ENCODE peak calls at places on chromosome 2, in four cellular contexts. One of them, this sample, is unnamed.

GRCh38 chr2:171160119-171160629 is 519 bp downstream of the TLK1 start:
- DNase-seq in CD8-positive, alpha-beta memory T cell: peak; percentile 61
- DNase-seq in psoas muscle: peak; percentile 70
- DNase-seq in osteoblast: peak; percentile 90
- DNase-seq in this sample: peak; percentile 71

GRCh38 chr2:105776560-105776928 is 31.8 kb downstream of the NCK2 start:
- DNase-seq in psoas muscle: no peak
- DNase-seq in CD8-positive, alpha-beta memory T cell: no peak
- DNase-seq in osteoblast: no peak
- DNase-seq in this sample: no peak

GRCh38 chr2:40455661-40456060 is 3.8 kb upstream of the SLC8A1 start:
- DNase-seq in CD8-positive, alpha-beta memory T cell: no peak
- DNase-seq in psoas muscle: no peak
- DNase-seq in osteoblast: no peak
- DNase-seq in this sample: peak; percentile 49

GRCh38 chr2:191374939-191375338 is 129.7 kb downstream of the MYO1B start:
- DNase-seq in CD8-positive, alpha-beta memory T cell: no peak
- DNase-seq in psoas muscle: no peak
- DNase-seq in osteoblast: no peak
- DNase-seq in this sample: no peak

GRCh38 chr2:148817210-148817708 is 57.8 kb upstream of the KIF5C start:
- DNase-seq in CD8-positive, alpha-beta memory T cell: no peak
- DNase-seq in osteoblast: no peak
- DNase-seq in psoas muscle: no peak
- DNase-seq in this sample: no peak

GRCh38 chr2:222292738-222293134 is 6.1 kb downstream of the PAX3 start:
- DNase-seq in psoas muscle: peak; percentile 17
- DNase-seq in osteoblast: no peak
- DNase-seq in CD8-positive, alpha-beta memory T cell: no peak
- DNase-seq in this sample: no peak

GRCh38 chr2:223416826-223417610 is 185.1 kb downstream of the SCG2 start:
- DNase-seq in psoas muscle: no peak
- DNase-seq in osteoblast: no peak
- DNase-seq in CD8-positive, alpha-beta memory T cell: no peak
- DNase-seq in this sample: no peak

GRCh38 chr2:41879367-41879871 is 168.4 kb upstream of the PKDCC start:
- DNase-seq in psoas muscle: no peak
- DNase-seq in CD8-positive, alpha-beta memory T cell: no peak
- DNase-seq in osteoblast: no peak
- DNase-seq in this sample: no peak

GRCh38 chr2:162677476-162677875 is 161.1 kb downstream of the KCNH7 start:
- DNase-seq in psoas muscle: no peak
- DNase-seq in CD8-positive, alpha-beta memory T cell: no peak
- DNase-seq in osteoblast: no peak
- DNase-seq in this sample: no peak

GRCh38 chr2:240996834-240997140 is 1.6 kb upstream of the SNED1 start:
- DNase-seq in CD8-positive, alpha-beta memory T cell: no peak
- DNase-seq in osteoblast: peak; percentile 61
- DNase-seq in psoas muscle: no peak
- DNase-seq in this sample: no peak

GRCh38 chr2:200677721-200678532 is 92.1 kb downstream of the AOX1 start:
- DNase-seq in CD8-positive, alpha-beta memory T cell: no peak
- DNase-seq in psoas muscle: no peak
- DNase-seq in osteoblast: no peak
- DNase-seq in this sample: no peak

GRCh38 chr2:74500578-74500946 is 1.2 kb upstream of the LBX2 start:
- DNase-seq in osteoblast: no peak
- DNase-seq in psoas muscle: no peak
- DNase-seq in CD8-positive, alpha-beta memory T cell: no peak
- DNase-seq in this sample: no peak

GRCh38 chr2:9990735-9991134 is 39.2 kb downstream of the GRHL1 start:
- DNase-seq in osteoblast: no peak
- DNase-seq in CD8-positive, alpha-beta memory T cell: no peak
- DNase-seq in psoas muscle: peak; percentile 55
- DNase-seq in this sample: no peak

GRCh38 chr2:136006658-136007057 is 21.2 kb upstream of the DARS1 start:
- DNase-seq in CD8-positive, alpha-beta memory T cell: no peak
- DNase-seq in osteoblast: no peak
- DNase-seq in psoas muscle: no peak
- DNase-seq in this sample: no peak

DNA sequence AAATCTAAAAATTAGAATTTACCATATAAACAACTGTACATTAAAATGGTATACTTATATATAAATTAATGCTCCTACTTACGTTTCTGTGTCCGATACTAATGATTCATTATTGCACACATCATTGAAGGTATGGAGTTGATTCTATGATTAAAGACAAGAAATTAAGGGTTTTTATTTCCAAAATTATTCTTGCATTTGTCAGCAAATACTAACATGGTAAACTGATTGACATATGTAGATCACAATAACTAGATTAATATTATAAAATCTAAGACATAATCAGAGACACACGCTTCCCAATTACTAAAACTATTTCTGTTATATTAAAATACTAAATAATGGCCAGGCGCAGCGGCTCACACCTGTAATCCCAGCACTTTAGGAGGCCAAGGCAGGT is 92.6 kb downstream of the USP34 start:
- DNase-seq in osteoblast: peak; percentile 17
- DNase-seq in psoas muscle: no peak
- DNase-seq in CD8-positive, alpha-beta memory T cell: no peak
- DNase-seq in this sample: no peak
- H3K27me3 ChIP-seq in osteoblast: no peaks in the 10 kb centered on the region
- H3K27me3 ChIP-seq in psoas muscle: no peaks in the 10 kb centered on the region
- H3K27me3 ChIP-seq in CD8-positive, alpha-beta memory T cell: no peaks in the 10 kb centered on the region
- H3K27me3 ChIP-seq in this sample: no peaks in the 10 kb centered on the region

GRCh38 chr2:37601569-37601968 is 69.9 kb downstream of the CDC42EP3 start:
- DNase-seq in psoas muscle: no peak
- DNase-seq in CD8-positive, alpha-beta memory T cell: no peak
- DNase-seq in osteoblast: no peak
- DNase-seq in this sample: no peak

GRCh38 chr2:37602702-37603101 is 68.7 kb downstream of the CDC42EP3 start:
- DNase-seq in osteoblast: no peak
- DNase-seq in psoas muscle: no peak
- DNase-seq in CD8-positive, alpha-beta memory T cell: no peak
- DNase-seq in this sample: no peak

GRCh38 chr2:37599688-37600525 is 71.5 kb downstream of the CDC42EP3 start:
- DNase-seq in CD8-positive, alpha-beta memory T cell: peak; percentile 90
- DNase-seq in osteoblast: no peak
- DNase-seq in psoas muscle: no peak
- DNase-seq in this sample: no peak

GRCh38 chr2:37602040-37602439 is 69.4 kb downstream of the CDC42EP3 start:
- DNase-seq in CD8-positive, alpha-beta memory T cell: no peak
- DNase-seq in osteoblast: no peak
- DNase-seq in psoas muscle: no peak
- DNase-seq in this sample: no peak

DNA sequence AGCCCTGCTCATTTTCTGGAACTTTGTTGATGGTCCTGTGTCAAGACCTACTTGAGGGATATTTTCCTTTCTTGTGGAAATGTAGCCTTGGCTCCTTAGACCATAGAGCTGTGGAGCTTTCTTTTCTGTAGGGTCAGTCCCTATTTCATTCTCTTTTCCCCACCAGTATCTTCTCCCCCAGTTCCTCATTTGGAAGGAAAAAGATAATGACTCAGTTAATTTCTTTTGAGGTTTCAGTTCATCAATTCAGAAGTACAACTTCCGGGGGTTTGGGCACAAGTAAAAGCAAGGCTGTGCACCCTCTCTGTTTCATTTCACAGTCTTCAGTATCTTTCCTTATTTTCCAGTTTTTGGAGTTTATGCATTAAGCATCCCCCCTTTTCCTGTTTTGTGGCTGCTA is 70.7 kb downstream of the CDC42EP3 start:
- DNase-seq in CD8-positive, alpha-beta memory T cell: no peak
- DNase-seq in osteoblast: no peak
- DNase-seq in psoas muscle: no peak
- DNase-seq in this sample: no peak
- H3K4me3 ChIP-seq in CD8-positive, alpha-beta memory T cell: peak overlapping the region; percentile 19
- H3K4me3 ChIP-seq in osteoblast: no peak overlapping the region
- H3K4me3 ChIP-seq in psoas muscle: no peak overlapping the region
- H3K4me3 ChIP-seq in this sample: no peak overlapping the region

DNA sequence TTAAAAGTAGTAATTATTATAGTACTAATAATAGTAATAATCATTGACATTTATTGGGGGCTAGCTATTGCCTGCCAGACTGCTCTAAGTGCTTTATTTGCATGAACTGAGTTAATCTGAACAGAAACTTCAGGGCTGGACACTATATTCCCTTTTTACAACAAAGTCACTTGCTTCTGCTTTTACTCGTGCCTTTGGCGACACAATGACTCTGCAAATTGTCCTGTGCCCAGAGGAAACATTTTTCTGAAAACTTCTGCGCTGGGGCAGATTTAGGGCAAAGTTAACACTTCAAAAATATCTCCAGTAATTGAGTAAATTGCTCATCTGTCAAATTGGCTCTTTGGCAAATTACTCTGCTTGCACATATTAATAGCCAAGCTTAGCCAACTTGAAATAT is 36.5 kb downstream of the BMP10 start:
- DNase-seq in psoas muscle: no peak
- DNase-seq in CD8-positive, alpha-beta memory T cell: no peak
- DNase-seq in osteoblast: no peak
- DNase-seq in this sample: no peak
- H3K27ac ChIP-seq in psoas muscle: no peak overlapping the region
- H3K27ac ChIP-seq in CD8-positive, alpha-beta memory T cell: no peak overlapping the region
- H3K27ac ChIP-seq in osteoblast: no peak overlapping the region
- H3K27ac ChIP-seq in this sample: peak overlapping the region; percentile 45

DNA sequence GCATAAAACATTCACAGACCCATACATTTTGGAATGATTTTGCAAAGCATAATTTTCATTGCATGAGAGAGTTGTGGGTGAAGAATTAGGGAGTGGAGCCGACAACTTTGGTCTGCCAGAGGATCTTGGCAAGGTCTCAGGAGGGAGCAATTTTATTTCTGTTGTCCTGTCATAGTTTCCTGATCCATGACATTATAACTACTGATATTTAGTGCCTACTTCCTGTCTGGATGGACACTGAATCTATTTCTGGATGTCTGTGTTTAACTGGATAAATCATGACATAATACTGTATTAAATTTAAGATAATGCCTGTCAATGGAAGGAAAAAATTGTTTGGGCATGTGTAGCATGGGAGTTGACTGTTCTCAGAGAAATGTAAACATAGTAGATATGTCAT is 2.5 kb downstream of the ITGA4 start:
- DNase-seq in osteoblast: peak; percentile 34
- DNase-seq in psoas muscle: no peak
- DNase-seq in CD8-positive, alpha-beta memory T cell: no peak
- DNase-seq in this sample: no peak
- H3K27me3 ChIP-seq in osteoblast: peaks cover 3% of the 10 kb centered on the region
- H3K27me3 ChIP-seq in psoas muscle: no peaks in the 10 kb centered on the region
- H3K27me3 ChIP-seq in CD8-positive, alpha-beta memory T cell: no peaks in the 10 kb centered on the region
- H3K27me3 ChIP-seq in this sample: peaks cover 4% of the 10 kb centered on the region

DNA sequence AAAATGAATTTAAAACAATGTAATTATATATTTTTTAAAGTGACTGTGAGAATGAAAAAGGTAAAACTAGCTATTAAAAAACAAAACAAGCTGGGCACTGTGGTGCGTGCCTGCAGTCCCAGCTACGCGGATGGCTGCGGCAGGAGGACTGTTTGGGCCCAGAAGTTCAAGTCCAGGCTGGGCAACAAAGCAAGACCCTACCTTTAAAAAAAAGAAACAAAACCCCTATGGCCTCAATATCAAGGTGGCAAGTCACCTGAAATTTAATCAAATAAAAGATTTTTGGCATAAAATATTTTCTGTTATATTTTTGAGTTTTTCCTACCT is 46.9 kb upstream of the STRN start:
- DNase-seq in osteoblast: no peak
- DNase-seq in psoas muscle: no peak
- DNase-seq in CD8-positive, alpha-beta memory T cell: no peak
- DNase-seq in this sample: no peak
- H3K4me3 ChIP-seq in osteoblast: no peak overlapping the region
- H3K4me3 ChIP-seq in psoas muscle: no peak overlapping the region
- H3K4me3 ChIP-seq in CD8-positive, alpha-beta memory T cell: no peak overlapping the region
- H3K4me3 ChIP-seq in this sample: no peak overlapping the region

DNA sequence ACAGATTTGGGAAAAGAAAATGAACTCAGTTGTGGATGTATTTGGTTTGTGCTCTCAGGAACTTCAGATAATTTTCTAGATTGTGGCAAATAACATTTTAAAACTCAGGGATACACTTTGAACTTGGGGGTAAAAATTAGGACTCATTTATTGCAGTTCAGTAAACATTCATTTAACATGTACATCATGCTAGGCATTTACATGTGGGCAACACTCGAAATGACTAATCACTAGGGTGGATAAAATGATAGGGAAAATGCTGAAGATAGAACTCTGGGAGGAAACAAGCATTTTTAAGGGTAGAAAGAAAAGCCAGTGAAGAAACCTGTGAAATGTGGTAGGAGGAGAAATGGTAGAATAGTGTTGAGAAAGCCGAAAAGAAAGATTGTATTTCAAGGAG is 7.8 kb downstream of the FAM117B start:
- DNase-seq in CD8-positive, alpha-beta memory T cell: no peak
- DNase-seq in osteoblast: no peak
- DNase-seq in psoas muscle: no peak
- DNase-seq in this sample: no peak
- H3K27ac ChIP-seq in CD8-positive, alpha-beta memory T cell: no peak overlapping the region
- H3K27ac ChIP-seq in osteoblast: no peak overlapping the region
- H3K27ac ChIP-seq in psoas muscle: no peak overlapping the region
- H3K27ac ChIP-seq in this sample: no peak overlapping the region

GRCh38 chr2:26682155-26682554 is 10.4 kb upstream of the KCNK3 start:
- DNase-seq in psoas muscle: no peak
- DNase-seq in CD8-positive, alpha-beta memory T cell: no peak
- DNase-seq in osteoblast: no peak
- DNase-seq in this sample: no peak
- H3K27me3 ChIP-seq in psoas muscle: no peaks in the 10 kb centered on the region
- H3K27me3 ChIP-seq in CD8-positive, alpha-beta memory T cell: peaks cover 7% of the 10 kb centered on the region
- H3K27me3 ChIP-seq in osteoblast: peaks cover 66% of the 10 kb centered on the region
- H3K27me3 ChIP-seq in this sample: no peaks in the 10 kb centered on the region

DNA sequence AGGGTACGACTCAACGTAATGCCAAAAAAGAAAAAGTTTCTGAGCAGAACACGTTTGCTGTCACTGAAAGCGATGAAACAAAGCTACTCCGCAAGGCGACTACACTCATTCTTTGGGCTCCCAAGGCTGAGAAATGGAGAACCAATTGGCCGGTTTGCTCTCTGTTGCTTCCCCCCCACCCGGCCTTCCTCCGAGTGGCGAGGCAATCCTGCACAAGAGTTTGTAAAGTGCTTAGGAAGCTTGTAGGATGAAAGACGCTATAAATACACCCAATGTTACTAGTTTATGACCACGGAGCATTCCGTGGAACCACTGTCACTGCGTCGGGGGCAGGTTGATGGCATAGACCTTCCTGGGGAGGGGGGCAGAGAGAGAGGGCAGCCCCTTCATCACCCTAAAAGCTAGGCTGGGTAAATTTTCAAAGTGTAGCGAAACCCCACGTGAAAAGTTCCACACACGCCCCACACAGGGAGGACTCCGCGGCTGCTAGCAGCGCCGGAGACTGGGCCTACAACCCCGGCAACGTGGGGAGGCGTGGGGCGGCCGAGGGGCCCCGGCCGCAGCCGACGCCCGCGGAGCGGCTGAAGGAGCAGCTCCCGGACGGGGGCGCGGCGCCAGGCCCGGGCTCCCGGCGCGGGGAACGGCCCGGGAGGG is 925 bp downstream of the CUL3 start:
- DNase-seq in CD8-positive, alpha-beta memory T cell: no peak
- DNase-seq in psoas muscle: peak; percentile 35
- DNase-seq in osteoblast: peak; percentile 82
- DNase-seq in this sample: peak; percentile 83
- H3K4me3 ChIP-seq in CD8-positive, alpha-beta memory T cell: peak overlapping the region; percentile 89
- H3K4me3 ChIP-seq in psoas muscle: peak overlapping the region; percentile 91
- H3K4me3 ChIP-seq in osteoblast: peak overlapping the region; percentile 86
- H3K4me3 ChIP-seq in this sample: peak overlapping the region; percentile 88

This sample was measured in left lung.